ENCODE peak calls at places on chromosomes 16 and 17, in eight cellular contexts. L is HepG2, N is SK-N-MC, I is HCT116, K is endothelial cell of umbilical vein, U is H1, G is SK-N-SH, T is GM12878. Q is an unnamed sample.

GRCh38 chr17:42341568-42341967 is 46.7 kb downstream of the STAT3 start:
- DNase-seq in L (no peak), N (no peak), I (no peak), K (no peak), U (no peak), G (no peak), T (no peak), Q (no peak)

GRCh38 chr17:83103200-83103937 is 24.0 kb downstream of the METRNL start:
- DNase-seq in L (no peak), N (no peak), I (peak), K (peak), U (no peak), G (peak), T (no peak), Q (peak)

GRCh38 chr16:54931041-54931756 is 534 bp downstream of the IRX5 start:
- DNase-seq in L (no peak), N (no peak), I (no peak), K (peak), U (no peak), G (peak), T (no peak), Q (peak)

GRCh38 chr17:13746379-13746778 is 144.7 kb upstream of the HS3ST3A1 start:
- DNase-seq in L (no peak), N (no peak), I (no peak), K (no peak), U (no peak), G (peak), T (no peak), Q (no peak)

GRCh38 chr17:78946131-78946530 is 20.9 kb upstream of the TIMP2 start:
- DNase-seq in L (no peak), N (no peak), I (no peak), K (no peak), U (no peak), G (no peak), T (no peak), Q (no peak)

GRCh38 chr17:39139137-39139516 is 12.3 kb downstream of the PLXDC1 start:
- DNase-seq in L (no peak), N (no peak), I (no peak), K (no peak), U (no peak), G (no peak), T (no peak), Q (no peak)

GRCh38 chr17:49985310-49985990 is 9.6 kb downstream of the DLX3 start:
- DNase-seq in L (no peak), N (no peak), I (no peak), K (no peak), U (no peak), G (peak), T (no peak), Q (no peak)

GRCh38 chr16:57616241-57616640 is 12.2 kb upstream of the ADGRG1 start:
- DNase-seq in L (no peak), N (no peak), I (no peak), K (no peak), U (no peak), G (peak), T (no peak), Q (no peak)

GRCh38 chr16:89114159-89114981 is 20.7 kb downstream of the ACSF3 start:
- DNase-seq in L (no peak), N (no peak), I (no peak), K (no peak), U (no peak), G (no peak), T (no peak), Q (no peak)

GRCh38 chr17:59734226-59734625 is 26.8 kb downstream of the VMP1 start:
- DNase-seq in L (no peak), N (no peak), I (no peak), K (no peak), U (no peak), G (no peak), T (no peak), Q (no peak)

GRCh38 chr17:9587969-9588656 is 11.7 kb downstream of the CFAP52 start:
- DNase-seq in L (peak), N (no peak), I (no peak), K (no peak), U (no peak), G (no peak), T (no peak), Q (no peak)

GRCh38 chr17:82267575-82268379 is 5.7 kb downstream of the CSNK1D start:
- DNase-seq in L (peak), N (no peak), I (no peak), K (peak), U (no peak), G (peak), T (no peak), Q (no peak)

GRCh38 chr16:79767597-79768280 is 167.2 kb upstream of the MAF start:
- DNase-seq in L (peak), N (no peak), I (no peak), K (no peak), U (no peak), G (no peak), T (no peak), Q (no peak)

GRCh38 chr17:19904412-19904811 is 36.7 kb upstream of the ULK2 start:
- DNase-seq in L (peak), N (no peak), I (no peak), K (no peak), U (no peak), G (no peak), T (no peak), Q (no peak)

GRCh38 chr16:88464447-88465318 is 11.6 kb downstream of the ZFPM1 start:
- DNase-seq in L (no peak), N (no peak), I (no peak), K (peak), U (no peak), G (peak), T (no peak), Q (no peak)

GRCh38 chr16:718922-719321 is 2.0 kb upstream of the ANTKMT start:
- DNase-seq in L (no peak), N (no peak), I (no peak), K (no peak), U (no peak), G (no peak), T (no peak), Q (no peak)

GRCh38 chr17:12522743-12523181 is 142.9 kb upstream of the MYOCD start:
- DNase-seq in L (peak), N (no peak), I (no peak), K (no peak), U (no peak), G (no peak), T (no peak), Q (no peak)

GRCh38 chr16:50245417-50246298 is 20.7 kb upstream of the ADCY7 start:
- DNase-seq in L (peak), N (no peak), I (peak), K (peak), U (no peak), G (peak), T (no peak), Q (peak)

GRCh38 chr16:22979038-22979437 is 165.1 kb downstream of the HS3ST2 start:
- DNase-seq in L (no peak), N (no peak), I (no peak), K (no peak), U (no peak), G (no peak), T (no peak), Q (no peak)

GRCh38 chr16:31404353-31405064 is 11.4 kb downstream of the ITGAD start:
- DNase-seq in L (no peak), N (no peak), I (peak), K (no peak), U (no peak), G (no peak), T (no peak), Q (peak)

GRCh38 chr17:27452828-27453227 is 3.4 kb upstream of the KSR1 start:
- DNase-seq in L (no peak), N (no peak), I (no peak), K (no peak), U (no peak), G (no peak), T (no peak), Q (no peak)

DNA sequence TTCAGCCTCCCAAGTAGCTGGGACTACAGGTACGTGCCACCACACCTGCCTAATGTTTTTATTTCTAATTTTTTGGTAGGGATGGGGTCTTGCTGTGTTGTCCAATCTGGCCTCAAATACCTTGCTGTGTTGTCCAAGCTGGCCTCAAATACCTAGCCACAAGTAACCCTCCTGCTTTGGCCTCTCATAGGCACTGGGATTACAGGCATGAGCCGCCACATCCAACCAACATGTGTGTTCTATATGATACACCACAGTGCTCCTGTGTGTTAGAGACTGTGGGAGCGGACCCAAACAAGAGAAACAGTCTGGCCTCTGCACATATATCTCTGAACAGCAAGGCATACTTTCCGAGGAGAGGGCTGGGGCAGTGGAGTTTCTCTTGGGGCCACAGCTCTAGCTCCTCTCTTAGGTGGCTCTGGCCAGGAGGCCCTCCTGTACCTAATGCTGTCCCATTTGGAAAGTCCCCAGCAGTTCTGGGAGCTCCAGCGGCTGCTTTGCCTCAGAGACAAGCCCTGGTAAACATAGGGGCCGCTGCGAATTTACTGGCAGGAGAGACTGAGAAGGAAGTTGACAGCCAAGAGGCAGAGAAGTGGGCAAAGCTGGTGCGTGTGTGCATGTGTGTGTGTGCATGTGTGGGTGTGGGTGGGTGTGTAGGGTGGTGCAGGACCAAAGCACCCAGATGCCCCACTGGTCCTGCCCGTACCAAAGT is 95.0 kb downstream of the RAB11FIP4 start:
- DNase-seq in L (no peak), N (no peak), I (no peak), K (no peak), U (no peak), G (no peak), T (no peak), Q (no peak)
- H3K9ac ChIP-seq in L (peak), N (no peak), I (no peak), K (no peak), U (no peak), G (no peak), T (no peak), Q (no peak)

DNA sequence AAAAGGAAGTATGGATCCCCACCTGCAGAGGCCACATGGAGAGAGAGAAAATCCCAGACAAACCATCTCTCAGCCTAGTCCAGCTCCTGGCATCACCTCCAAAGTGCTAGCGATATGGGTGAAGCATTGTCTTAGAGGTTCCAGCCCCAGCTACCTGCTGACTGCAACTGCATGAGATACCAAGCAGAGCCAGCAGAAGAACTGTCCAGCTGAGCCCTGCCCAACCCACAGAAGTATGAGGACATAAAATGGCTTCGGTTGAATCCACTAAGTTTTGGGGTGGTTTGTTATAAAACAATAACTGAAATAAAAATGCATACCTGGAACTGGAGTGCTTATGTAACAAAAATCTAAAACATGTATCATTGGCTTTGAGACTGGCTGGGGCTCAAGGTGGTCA is 20.4 kb upstream of the SLFN5 start:
- DNase-seq in L (no peak), N (no peak), I (no peak), K (no peak), U (no peak), G (no peak), T (no peak), Q (no peak)
- TF ChIP-seq POLR2AphosphoS5 in L (no peak), N (no peak), I (no peak), K (no peak), U (no peak), G (no peak), T (no peak), Q (no peak)

GRCh38 chr17:74763565-74764387 is 12.4 kb downstream of the NAT9 start:
- DNase-seq in L (peak), N (no peak), I (no peak), K (no peak), U (no peak), G (peak), T (no peak), Q (no peak)
- H3K9ac ChIP-seq in L (peak), N (no peak), I (no peak), K (no peak), U (no peak), G (no peak), T (no peak), Q (peak)

GRCh38 chr17:17540278-17540906 is 44.2 kb upstream of the RASD1 start:
- DNase-seq in L (no peak), N (no peak), I (no peak), K (no peak), U (no peak), G (peak), T (no peak), Q (no peak)

GRCh38 chr17:17536702-17537101 is 40.5 kb upstream of the RASD1 start:
- DNase-seq in L (no peak), N (no peak), I (no peak), K (no peak), U (no peak), G (no peak), T (no peak), Q (no peak)

GRCh38 chr17:17537311-17538099 is 41.3 kb upstream of the RASD1 start:
- DNase-seq in L (no peak), N (no peak), I (no peak), K (no peak), U (no peak), G (no peak), T (no peak), Q (no peak)

GRCh38 chr17:17539591-17539990 is 43.4 kb upstream of the RASD1 start:
- DNase-seq in L (no peak), N (no peak), I (no peak), K (no peak), U (no peak), G (no peak), T (no peak), Q (no peak)

DNA sequence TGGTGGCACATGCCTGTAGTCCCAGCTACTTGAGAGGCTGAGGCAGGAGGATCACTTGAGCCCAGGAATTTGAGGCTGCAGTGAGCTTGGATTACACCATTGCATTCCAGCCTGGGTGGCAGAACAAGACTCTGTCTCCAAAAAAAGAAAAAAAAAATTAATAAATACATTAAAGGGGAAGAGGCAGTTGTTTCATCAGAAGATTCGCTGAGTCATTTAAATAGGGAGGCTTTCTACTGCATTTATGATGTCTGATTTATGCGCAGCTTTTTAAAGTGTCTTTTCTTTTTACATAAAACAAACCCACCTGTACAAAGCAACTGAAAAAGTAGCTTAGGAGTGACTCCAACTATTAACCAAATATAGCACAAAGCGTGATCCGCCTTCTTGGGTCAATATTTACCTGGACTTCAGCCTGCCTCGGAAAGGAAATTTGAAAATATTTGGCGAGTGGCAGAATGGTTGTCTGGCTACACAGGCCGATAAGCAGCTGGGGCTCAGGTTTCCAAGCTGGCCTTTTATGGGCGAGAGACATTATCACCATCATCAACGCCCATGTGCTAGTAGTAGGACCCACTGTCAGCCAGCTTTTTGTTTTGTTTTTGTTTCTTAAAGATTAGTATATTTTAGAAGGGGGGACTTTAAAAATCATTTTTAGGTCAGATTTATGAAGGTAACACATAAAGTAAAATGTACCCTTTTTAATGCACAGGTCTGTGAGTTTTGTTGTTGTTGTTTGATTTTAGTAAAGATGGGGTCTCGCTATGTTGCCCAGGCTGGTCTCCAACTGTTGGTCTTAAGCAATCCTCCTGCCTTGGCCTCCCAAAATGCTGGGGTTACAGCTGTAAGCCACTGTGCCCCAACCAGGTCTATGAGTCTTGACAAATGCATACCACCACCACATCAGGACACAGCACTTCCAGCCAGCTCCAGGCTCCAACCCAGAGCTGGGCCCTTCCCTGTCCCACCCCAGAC is 42.5 kb upstream of the RASD1 start:
- DNase-seq in L (peak), N (no peak), I (no peak), K (peak), U (no peak), G (no peak), T (no peak), Q (peak)
- TF ChIP-seq POLR2AphosphoS5 in L (no peak), N (no peak), I (no peak), K (no peak), U (no peak), G (no peak), T (no peak), Q (no peak)

GRCh38 chr17:67491678-67492019 is 114.6 kb downstream of the PITPNC1 start:
- DNase-seq in L (no peak), N (no peak), I (no peak), K (no peak), U (no peak), G (no peak), T (no peak), Q (no peak)

GRCh38 chr17:67491009-67491677 is 114.1 kb downstream of the PITPNC1 start:
- DNase-seq in L (peak), N (no peak), I (peak), K (peak), U (no peak), G (peak), T (no peak), Q (no peak)

GRCh38 chr17:67489273-67489672 is 112.2 kb downstream of the PITPNC1 start:
- DNase-seq in L (no peak), N (no peak), I (no peak), K (no peak), U (no peak), G (no peak), T (no peak), Q (no peak)

GRCh38 chr17:67488768-67489167 is 111.7 kb downstream of the PITPNC1 start:
- DNase-seq in L (no peak), N (no peak), I (no peak), K (no peak), U (no peak), G (no peak), T (no peak), Q (no peak)

GRCh38 chr17:67490471-67490870 is 113.4 kb downstream of the PITPNC1 start:
- DNase-seq in L (no peak), N (no peak), I (no peak), K (no peak), U (no peak), G (no peak), T (no peak), Q (no peak)
- H3K9ac ChIP-seq in L (no peak), N (no peak), I (peak), K (no peak), U (no peak), G (peak), T (no peak), Q (no peak)

GRCh38 chr16:4053663-4054479 is 62.4 kb downstream of the ADCY9 start:
- DNase-seq in L (no peak), N (no peak), I (peak), K (peak), U (no peak), G (no peak), T (no peak), Q (no peak)

GRCh38 chr16:4052096-4052495 is 64.1 kb downstream of the ADCY9 start:
- DNase-seq in L (no peak), N (no peak), I (no peak), K (no peak), U (no peak), G (no peak), T (no peak), Q (no peak)

GRCh38 chr16:4055748-4056147 is 60.5 kb downstream of the ADCY9 start:
- DNase-seq in L (no peak), N (no peak), I (no peak), K (no peak), U (no peak), G (no peak), T (no peak), Q (no peak)

GRCh38 chr16:4051591-4051990 is 64.7 kb downstream of the ADCY9 start:
- DNase-seq in L (no peak), N (no peak), I (no peak), K (no peak), U (no peak), G (no peak), T (no peak), Q (no peak)

DNA sequence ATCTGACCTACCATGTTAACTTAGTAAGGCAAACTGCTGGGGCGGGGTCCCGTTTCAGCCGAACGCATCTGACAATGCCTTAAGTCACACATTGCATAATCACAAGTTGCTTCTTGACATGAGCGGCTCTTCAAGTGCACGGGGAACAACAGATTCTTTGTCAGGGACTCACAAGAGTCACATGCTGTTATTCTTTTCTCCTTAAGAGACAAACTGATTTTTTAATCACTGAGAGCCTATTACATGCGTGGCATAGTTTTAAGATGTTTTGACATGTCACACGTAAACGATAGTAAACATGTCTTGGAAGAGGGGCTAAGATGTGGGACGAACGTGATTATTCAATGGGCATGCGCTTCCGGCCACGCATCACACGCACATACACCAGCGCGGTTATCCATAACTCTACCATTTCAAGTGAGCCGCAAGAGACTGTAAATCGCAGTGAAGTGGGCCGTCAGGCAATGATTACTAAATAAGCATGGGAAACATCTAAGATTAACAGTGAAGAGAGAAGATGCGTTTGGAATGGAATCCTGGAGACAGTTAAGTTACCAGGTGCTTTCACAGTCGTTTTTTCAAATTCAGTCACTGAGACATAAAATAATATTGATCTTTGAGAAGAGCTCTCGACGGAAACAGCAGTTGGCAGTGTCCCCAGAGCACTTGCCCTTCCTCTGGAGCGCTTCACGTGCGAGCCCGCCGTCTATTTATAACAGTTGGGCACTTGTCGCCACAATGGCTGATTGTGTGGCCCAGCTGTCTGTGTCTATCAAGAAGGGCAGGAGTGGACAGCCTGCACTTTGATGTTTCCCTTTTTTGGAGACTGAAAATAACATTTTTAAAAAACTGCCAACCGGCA is 63.2 kb downstream of the ADCY9 start:
- DNase-seq in L (no peak), N (no peak), I (peak), K (peak), U (no peak), G (no peak), T (no peak), Q (no peak)
- TF ChIP-seq POLR2AphosphoS5 in L (no peak), N (no peak), I (no peak), K (no peak), U (no peak), G (no peak), T (no peak), Q (no peak)

GRCh38 chr17:1229354-1229890 is 40.8 kb upstream of the BHLHA9 start:
- DNase-seq in L (no peak), N (no peak), I (no peak), K (no peak), U (no peak), G (peak), T (no peak), Q (peak)
- H3K9ac ChIP-seq in L (no peak), N (peak), I (no peak), K (no peak), U (no peak), G (no peak), T (peak), Q (no peak)

GRCh38 chr17:28951991-28952975 is 965 bp upstream of the PHF12 start:
- DNase-seq in L (peak), N (peak), I (peak), K (peak), U (peak), G (peak), T (peak), Q (peak)
- TF ChIP-seq POLR2AphosphoS5 in L (peak), N (peak), I (no peak), K (peak), U (peak), G (peak), T (peak), Q (no peak)

Q was measured in K562.